ENCODE peak calls at places on chromosomes 7 and 10, in four cellular contexts. One of them, this sample, is unnamed.

GRCh38 chr7:116363637-116364432 is 135.7 kb upstream of the CAV2 start:
- DNase-seq in activated CD4-positive, alpha-beta T cell treated with anti-CD3 and anti-CD28 coated beads for 24 hours: no peak
- DNase-seq in upper lobe of right lung: no peak
- DNase-seq in SK-N-DZ: no peak
- DNase-seq in this sample: no peak

GRCh38 chr10:93821051-93821772 is 63.5 kb downstream of the LGI1 start:
- DNase-seq in activated CD4-positive, alpha-beta T cell treated with anti-CD3 and anti-CD28 coated beads for 24 hours: no peak
- DNase-seq in upper lobe of right lung: no peak
- DNase-seq in SK-N-DZ: peak; percentile 12
- DNase-seq in this sample: peak; percentile 71

GRCh38 chr7:14995774-14996173 is 93.2 kb upstream of the DGKB start:
- DNase-seq in upper lobe of right lung: no peak
- DNase-seq in SK-N-DZ: peak; percentile 10
- DNase-seq in activated CD4-positive, alpha-beta T cell treated with anti-CD3 and anti-CD28 coated beads for 24 hours: no peak
- DNase-seq in this sample: no peak

GRCh38 chr7:29771081-29771832 is 35.1 kb upstream of the WIPF3 start:
- DNase-seq in SK-N-DZ: no peak
- DNase-seq in upper lobe of right lung: no peak
- DNase-seq in activated CD4-positive, alpha-beta T cell treated with anti-CD3 and anti-CD28 coated beads for 24 hours: no peak
- DNase-seq in this sample: no peak

GRCh38 chr7:55310626-55311025 is 54.5 kb upstream of the LANCL2 start:
- DNase-seq in SK-N-DZ: no peak
- DNase-seq in upper lobe of right lung: no peak
- DNase-seq in activated CD4-positive, alpha-beta T cell treated with anti-CD3 and anti-CD28 coated beads for 24 hours: no peak
- DNase-seq in this sample: no peak

GRCh38 chr10:23375366-23375765 is 30.8 kb upstream of the C10orf67 start:
- DNase-seq in activated CD4-positive, alpha-beta T cell treated with anti-CD3 and anti-CD28 coated beads for 24 hours: no peak
- DNase-seq in upper lobe of right lung: no peak
- DNase-seq in SK-N-DZ: no peak
- DNase-seq in this sample: no peak

GRCh38 chr7:116689787-116690186 is 17.8 kb downstream of the MET start:
- DNase-seq in SK-N-DZ: no peak
- DNase-seq in upper lobe of right lung: peak; percentile 65
- DNase-seq in activated CD4-positive, alpha-beta T cell treated with anti-CD3 and anti-CD28 coated beads for 24 hours: no peak
- DNase-seq in this sample: no peak

GRCh38 chr7:69780377-69780776 is 182.1 kb downstream of the AUTS2 start:
- DNase-seq in SK-N-DZ: peak; percentile 80
- DNase-seq in upper lobe of right lung: no peak
- DNase-seq in activated CD4-positive, alpha-beta T cell treated with anti-CD3 and anti-CD28 coated beads for 24 hours: no peak
- DNase-seq in this sample: peak; percentile 10

GRCh38 chr10:14880201-14880600 is 1.5 kb downstream of the SUV39H2 start:
- DNase-seq in upper lobe of right lung: no peak
- DNase-seq in activated CD4-positive, alpha-beta T cell treated with anti-CD3 and anti-CD28 coated beads for 24 hours: no peak
- DNase-seq in SK-N-DZ: no peak
- DNase-seq in this sample: no peak

GRCh38 chr10:46526682-46527038 is 29.8 kb downstream of the GPRIN2 start:
- DNase-seq in activated CD4-positive, alpha-beta T cell treated with anti-CD3 and anti-CD28 coated beads for 24 hours: no peak
- DNase-seq in SK-N-DZ: no peak
- DNase-seq in upper lobe of right lung: peak; percentile 72
- DNase-seq in this sample: no peak

This sample was measured in NCI-H82.